ENCODE peak calls at places on chromosomes 11 and 22, in seven cellular contexts. H, G, Y, B, W, T and J are unnamed samples.

GRCh38 chr11:13874596-13874995 is 87.9 kb upstream of the SPON1 start:
- DNase-seq in H (no peak), G (no peak), Y (no peak), B (no peak), W (no peak), T (no peak), J (no peak)

GRCh38 chr22:32050678-32051515 is 7.8 kb downstream of the SLC5A1 start:
- DNase-seq in H (no peak), G (no peak), Y (peak; percentile 85), B (peak; percentile 92), W (peak; percentile 62), T (peak; percentile 72), J (peak; percentile 93)

GRCh38 chr22:31646186-31647019 is 15.6 kb downstream of the PISD start:
- DNase-seq in H (no peak), G (no peak), Y (peak; percentile 91), B (peak; percentile 97), W (peak; percentile 17), T (peak; percentile 58), J (peak; percentile 100)

GRCh38 chr11:46521947-46522681 is 71.7 kb downstream of the AMBRA1 start:
- DNase-seq in H (no peak), G (no peak), Y (peak; percentile 21), B (peak; percentile 57), W (no peak), T (no peak), J (peak; percentile 47)

GRCh38 chr11:64921384-64921783 is 3.1 kb upstream of the PPP2R5B start:
- DNase-seq in H (no peak), G (no peak), Y (no peak), B (no peak), W (no peak), T (peak; percentile 43), J (no peak)

GRCh38 chr11:61477734-61478148 is 30.8 kb upstream of the LRRC10B start:
- DNase-seq in H (peak; percentile 61), G (peak; percentile 73), Y (no peak), B (peak; percentile 23), W (peak; percentile 77), T (no peak), J (no peak)

GRCh38 chr11:129283141-129283540 is 91.0 kb upstream of the ARHGAP32 start:
- DNase-seq in H (no peak), G (no peak), Y (no peak), B (no peak), W (no peak), T (no peak), J (no peak)

GRCh38 chr22:48332438-48333322 is 1495.0 kb downstream of the BRD1 start:
- DNase-seq in H (peak; percentile 84), G (no peak), Y (no peak), B (no peak), W (no peak), T (peak; percentile 63), J (no peak)

GRCh38 chr11:74677131-74677530 is 54.1 kb downstream of the CHRDL2 start:
- DNase-seq in H (no peak), G (no peak), Y (peak; percentile 36), B (peak; percentile 40), W (no peak), T (peak; percentile 26), J (no peak)

GRCh38 chr11:15969281-15969680 is 387.1 kb downstream of the SOX6 start:
- DNase-seq in H (peak; percentile 63), G (no peak), Y (peak; percentile 92), B (peak; percentile 92), W (no peak), T (no peak), J (peak; percentile 91)

GRCh38 chr11:85182437-85183109 is 444.6 kb downstream of the DLG2 start:
- DNase-seq in H (peak; percentile 37), G (no peak), Y (no peak), B (peak; percentile 45), W (peak; percentile 58), T (no peak), J (peak; percentile 65)

GRCh38 chr11:18731427-18731826 is 5.4 kb upstream of the IGSF22 start:
- DNase-seq in H (no peak), G (no peak), Y (no peak), B (no peak), W (no peak), T (no peak), J (no peak)

GRCh38 chr22:20635227-20635591 is 127.8 kb downstream of the MED15 start:
- DNase-seq in H (no peak), G (no peak), Y (no peak), B (no peak), W (no peak), T (no peak), J (no peak)

GRCh38 chr11:40188848-40189247 is 1270.6 kb downstream of the LRRC4C start:
- DNase-seq in H (no peak), G (no peak), Y (no peak), B (no peak), W (no peak), T (no peak), J (no peak)

GRCh38 chr11:129251067-129251466 is 58.9 kb upstream of the ARHGAP32 start:
- DNase-seq in H (no peak), G (no peak), Y (no peak), B (peak; percentile 74), W (no peak), T (no peak), J (peak; percentile 45)

GRCh38 chr22:26169312-26170111 is at the start of gene SEZ6L:
- DNase-seq in H (peak; percentile 25), G (peak; percentile 65), Y (no peak), B (no peak), W (peak; percentile 51), T (no peak), J (no peak)